ENCODE peak calls at places on chromosome 1, in eight cellular contexts. L is CD8-positive, alpha-beta T cell; K is suprapubic skin; B is naive thymus-derived CD4-positive, alpha-beta T cell; D is GM23248; Q is psoas muscle; Y is RWPE2; G is iPS DF 6.9. C is an unnamed sample. For H3K9me3, the result is how much of the 10 kb centered on the place peaks cover.

GRCh38 chr1:212141404-212141803 is 105.9 kb downstream of the DTL start:
- DNase-seq in Q (no peak), D (peak), B (no peak), Y (no peak), K (no peak), G (no peak), L (no peak), C (no peak)

GRCh38 chr1:102241431-102242338 is 245.0 kb upstream of the OLFM3 start:
- DNase-seq in D (no peak), Q (no peak), G (no peak), Y (no peak), K (no peak), L (no peak), B (no peak), C (no peak)

GRCh38 chr1:87197156-87197555 is 131.5 kb upstream of the LMO4 start:
- DNase-seq in Q (no peak), B (no peak), Y (no peak), K (no peak), G (no peak), L (no peak), D (peak), C (no peak)

GRCh38 chr1:22018583-22019559 is 17.4 kb downstream of the CELA3A start:
- DNase-seq in B (peak), K (no peak), G (no peak), D (peak), L (peak), Q (peak), Y (peak), C (no peak)

GRCh38 chr1:227192163-227192562 is 126.1 kb downstream of the CDC42BPA start:
- DNase-seq in Q (peak), K (no peak), B (no peak), Y (no peak), G (no peak), D (peak), L (no peak), C (no peak)

GRCh38 chr1:75795703-75796193 is 934 bp upstream of the MSH4 start:
- DNase-seq in G (no peak), Y (no peak), D (no peak), K (no peak), L (no peak), B (no peak), Q (no peak), C (no peak)

GRCh38 chr1:153277852-153278251 is 18.4 kb downstream of the LORICRIN start:
- DNase-seq in L (no peak), K (no peak), D (no peak), Q (no peak), G (peak), B (no peak), Y (no peak), C (peak)

GRCh38 chr1:201375169-201375568 is 2.3 kb downstream of the TNNT2 start:
- DNase-seq in G (no peak), B (no peak), Q (no peak), L (no peak), K (no peak), Y (no peak), D (peak), C (no peak)

GRCh38 chr1:200445213-200445612 is 35.4 kb upstream of the ZNF281 start:
- DNase-seq in G (no peak), B (no peak), Y (no peak), L (no peak), D (peak), K (no peak), Q (no peak), C (no peak)

GRCh38 chr1:105137543-105138444 is 1388.1 kb downstream of the AMY1C start:
- DNase-seq in D (peak), L (no peak), G (peak), B (no peak), K (no peak), Q (no peak), Y (no peak), C (no peak)

GRCh38 chr1:173245892-173246291 is 38.8 kb upstream of the TNFSF4 start:
- DNase-seq in D (no peak), L (no peak), G (no peak), K (no peak), Q (no peak), B (no peak), Y (no peak), C (no peak)
- H3K9me3 ChIP-seq in D (under half), L (under half), G (under half), K (under half), Q (under half), B (under half), Y (under half), C (under half)

GRCh38 chr1:238226805-238227204 is 336.1 kb upstream of the ZP4 start:
- DNase-seq in D (no peak), L (no peak), Y (no peak), B (no peak), Q (no peak), G (no peak), K (no peak), C (no peak)

GRCh38 chr1:238223067-238223640 is 332.4 kb upstream of the ZP4 start:
- DNase-seq in K (no peak), G (no peak), L (no peak), Q (no peak), D (no peak), Y (no peak), B (no peak), C (no peak)

DNA sequence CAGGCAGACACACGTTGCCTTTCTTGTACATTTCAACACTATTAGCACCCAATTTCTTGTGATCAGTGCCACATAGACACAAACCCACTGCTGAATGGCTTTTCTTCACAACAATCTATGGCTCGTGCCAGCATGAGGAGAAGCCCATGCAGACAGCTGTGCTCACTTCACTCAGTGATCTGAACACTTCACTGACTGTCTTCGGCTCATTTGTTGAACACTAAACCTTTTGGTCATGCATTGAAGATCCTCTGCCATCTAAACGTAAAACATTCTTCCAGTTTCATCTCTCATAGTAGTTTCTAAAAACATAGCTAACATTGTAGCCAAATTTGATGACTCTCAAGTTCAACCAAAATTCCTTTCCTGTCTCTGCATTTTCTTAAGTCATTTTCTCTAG is 331.0 kb upstream of the ZP4 start:
- DNase-seq in B (no peak), L (no peak), G (no peak), Y (no peak), K (no peak), D (no peak), Q (no peak), C (no peak)
- H3K9me3 ChIP-seq in B (under half), L (under half), G (under half), Y (under half), K (under half), D (under half), Q (under half), C (under half)

DNA sequence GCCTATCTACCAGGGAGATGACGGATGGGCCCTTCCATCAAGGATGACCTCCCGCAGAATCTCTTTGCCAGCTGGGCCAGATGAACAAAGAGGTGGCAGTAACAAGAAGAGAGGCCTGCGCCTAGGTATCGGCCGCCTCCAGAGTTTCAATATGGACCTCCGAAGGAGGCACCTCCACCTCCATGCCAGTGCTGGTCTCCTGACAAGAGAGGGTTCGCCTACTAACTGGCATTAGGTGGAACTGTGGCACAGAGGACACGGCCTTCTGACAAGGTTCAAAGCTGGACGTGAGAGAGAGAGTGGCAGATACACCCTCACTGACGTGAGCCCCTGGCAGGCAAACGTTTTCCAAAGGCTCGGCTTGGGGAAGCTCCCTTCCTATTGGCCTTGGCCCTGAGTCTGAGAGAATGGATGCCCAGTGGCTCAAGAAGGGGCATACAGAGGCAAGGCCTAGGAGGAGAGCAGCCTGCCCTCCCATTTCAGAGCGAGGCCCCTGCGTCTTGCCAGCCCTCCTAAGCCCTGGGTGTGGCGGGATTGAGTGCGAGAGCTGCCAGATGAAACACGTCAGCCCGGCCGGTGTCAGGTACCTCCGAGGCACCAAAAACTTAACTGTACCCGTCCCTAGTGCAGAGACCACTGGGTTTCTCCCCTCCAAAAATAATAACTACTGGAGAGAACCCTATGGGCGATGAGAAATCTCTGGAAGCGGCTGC is 283.8 kb downstream of the NPHP4 start:
- DNase-seq in D (no peak), G (no peak), Y (no peak), Q (no peak), K (peak), B (no peak), L (no peak), C (no peak)
- H3K9me3 ChIP-seq in D (under half), G (under half), Y (under half), Q (under half), K (under half), B (under half), L (under half), C (under half)

DNA sequence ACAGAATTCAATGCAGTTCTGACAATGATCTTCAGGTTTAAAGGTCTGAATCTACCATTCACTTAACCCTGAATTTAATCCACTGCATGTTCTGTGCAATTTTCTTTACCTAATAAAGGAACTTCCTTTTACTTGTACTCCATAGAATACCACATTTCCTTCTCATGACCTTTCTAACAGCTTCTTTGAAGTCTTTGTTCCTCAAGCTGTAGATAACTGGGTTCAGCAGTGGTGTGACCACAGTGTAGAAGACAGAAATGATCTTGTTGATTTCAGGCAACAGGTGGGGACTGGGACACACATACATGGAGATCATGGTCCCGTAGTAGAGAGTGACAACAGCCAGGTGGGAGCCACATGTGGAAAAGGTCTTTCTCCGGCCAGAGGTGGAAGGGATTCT is 877 bp downstream of the OR11L1 start:
- DNase-seq in D (no peak), K (no peak), G (no peak), Y (no peak), B (no peak), L (no peak), Q (no peak), C (no peak)
- H3K9me3 ChIP-seq in D (under half), K (under half), G (under half), Y (under half), B (under half), L (under half), Q (under half), C (under half)

DNA sequence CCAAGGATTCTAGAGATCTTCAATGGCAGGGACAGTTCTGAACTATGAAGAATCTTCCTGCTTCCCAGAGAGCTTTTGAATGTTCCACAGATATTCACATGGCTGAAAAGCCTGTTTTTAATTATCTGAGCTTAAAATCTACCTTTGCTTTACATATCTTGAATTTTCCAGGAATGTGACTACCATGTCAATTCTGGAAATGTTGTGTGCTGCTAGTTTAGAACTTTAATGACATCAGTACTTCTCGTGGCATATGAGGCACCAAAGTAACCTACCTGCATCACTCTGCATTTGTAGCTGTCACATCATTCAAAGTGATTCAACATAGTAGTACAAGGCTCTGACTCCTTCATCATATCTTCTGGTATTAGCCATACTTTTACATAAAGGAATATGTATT is 122.7 kb upstream of the NFIA start:
- DNase-seq in Y (no peak), B (no peak), G (no peak), Q (no peak), K (no peak), L (no peak), D (no peak), C (no peak)
- H3K9me3 ChIP-seq in Y (under half), B (under half), G (under half), Q (under half), K (under half), L (under half), D (under half), C (under half)

GRCh38 chr1:14862114-14862513 is 263.6 kb downstream of the KAZN start:
- DNase-seq in K (no peak), L (no peak), Y (no peak), D (no peak), Q (no peak), G (no peak), B (no peak), C (no peak)
- H3K9me3 ChIP-seq in K (under half), L (under half), Y (under half), D (under half), Q (under half), G (under half), B (under half), C (under half)

DNA sequence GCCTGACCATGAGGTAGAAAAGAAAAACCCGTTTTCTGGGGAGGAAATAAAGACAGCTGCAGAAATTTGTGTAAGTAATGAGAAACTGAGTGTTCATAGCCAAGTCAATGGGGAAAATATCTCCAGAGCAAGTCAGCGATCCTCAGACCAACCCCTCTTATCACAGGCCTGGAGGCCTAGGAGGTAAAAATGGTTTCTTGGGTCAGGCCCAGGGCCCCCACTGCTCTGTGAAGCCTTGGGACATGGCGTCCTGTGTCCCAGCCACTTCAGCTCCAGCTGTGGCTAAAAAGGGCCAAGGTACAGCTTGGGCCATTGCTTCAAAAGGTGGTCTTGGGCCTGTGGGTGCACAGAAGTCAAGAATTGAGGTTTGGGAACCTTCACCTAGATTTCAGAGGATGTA is 101.0 kb downstream of the NPHS2 start:
- DNase-seq in Q (no peak), G (no peak), B (no peak), Y (no peak), D (no peak), K (no peak), L (no peak), C (no peak)
- H3K9me3 ChIP-seq in Q (under half), G (under half), B (under half), Y (under half), D (under half), K (under half), L (under half), C (under half)